ENCODE peak calls at places on chromosomes 5 and 9, in four cellular contexts. G, E, Q and H are unnamed samples. For H3K9me3, the result is how much of the 10 kb centered on the place peaks cover.

GRCh38 chr9:90300901-90301688 is 341.5 kb downstream of the DIRAS2 start:
- DNase-seq in G (no peak), E (peak), Q (no peak), H (peak)

GRCh38 chr9:19918630-19919029 is 129.8 kb upstream of the SLC24A2 start:
- DNase-seq in G (no peak), Q (no peak), E (no peak), H (no peak)

GRCh38 chr9:89843591-89843990 is 238.8 kb downstream of the GADD45G start:
- DNase-seq in G (no peak), E (no peak), Q (no peak), H (no peak)

GRCh38 chr5:170136493-170136892 is 30.8 kb downstream of the FOXI1 start:
- DNase-seq in Q (no peak), G (no peak), E (no peak), H (no peak)

GRCh38 chr9:136626740-136627642 is 35.7 kb upstream of the EGFL7 start:
- DNase-seq in Q (no peak), E (no peak), G (no peak), H (no peak)

GRCh38 chr9:547309-547708 is 294.2 kb upstream of the DMRT1 start:
- DNase-seq in G (no peak), Q (no peak), E (no peak), H (no peak)

GRCh38 chr9:91755761-91756638 is 194.0 kb downstream of the ROR2 start:
- DNase-seq in G (no peak), Q (no peak), E (no peak), H (no peak)

GRCh38 chr9:116466289-116467012 is 220.7 kb upstream of the TRIM32 start:
- DNase-seq in Q (no peak), E (no peak), G (no peak), H (no peak)

GRCh38 chr5:20556364-20556763 is 568.4 kb upstream of the CDH18 start:
- DNase-seq in G (no peak), Q (no peak), E (no peak), H (no peak)

GRCh38 chr9:31067418-31067817 is 1317.0 kb upstream of the ACO1 start:
- DNase-seq in Q (no peak), E (no peak), G (no peak), H (no peak)

GRCh38 chr5:143932584-143932983 is 120.6 kb downstream of the HMHB1 start:
- DNase-seq in E (no peak), G (no peak), Q (no peak), H (no peak)

GRCh38 chr9:77016526-77017504 is 2.6 kb upstream of the FOXB2 start:
- DNase-seq in Q (no peak), E (no peak), G (no peak), H (no peak)
- H3K9me3 ChIP-seq in Q (under half), E (under half), G (under half), H (under half)

GRCh38 chr5:141412853-141413539 is at the start of gene PCDHGA10:
- DNase-seq in G (peak), E (peak), Q (no peak), H (no peak)
- TF ChIP-seq CTCF in G (peak), E (peak), Q (peak), H (peak)

DNA sequence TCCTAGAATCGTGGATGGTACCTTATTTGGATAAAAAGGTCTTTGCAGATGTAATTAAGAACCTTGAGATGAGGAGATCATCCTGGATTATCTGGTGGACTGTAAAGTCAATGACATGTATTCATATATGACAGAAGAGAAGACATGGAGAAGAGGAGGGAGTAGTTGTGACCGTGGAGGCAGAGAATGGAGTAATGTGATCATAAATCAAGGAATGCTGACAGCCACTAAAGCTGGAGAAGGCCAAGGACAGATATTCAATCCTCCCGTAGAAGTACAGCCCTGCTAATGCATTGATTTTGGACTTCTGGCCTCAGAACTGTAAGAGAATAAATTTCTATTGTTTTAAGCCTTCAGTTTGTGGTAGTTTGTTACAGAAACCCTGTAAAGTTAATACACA is 18.7 kb upstream of the TMEM161B start:
- DNase-seq in E (no peak), G (no peak), Q (no peak), H (no peak)
- H3K27ac ChIP-seq in E (no peak), G (no peak), Q (no peak), H (no peak)

GRCh38 chr5:17772232-17772631 is 138.0 kb downstream of the TAF11L14 start:
- DNase-seq in Q (no peak), G (no peak), E (no peak), H (no peak)
- H3K9me3 ChIP-seq in Q (under half), G (under half), E (under half), H (under half)

GRCh38 chr5:149760700-149761187 is 30.6 kb downstream of the PPARGC1B start:
- DNase-seq in Q (no peak), G (no peak), E (no peak), H (peak)

GRCh38 chr5:149761461-149761860 is 31.4 kb downstream of the PPARGC1B start:
- DNase-seq in G (no peak), E (no peak), Q (no peak), H (no peak)

GRCh38 chr5:149759563-149759962 is 29.5 kb downstream of the PPARGC1B start:
- DNase-seq in Q (no peak), G (no peak), E (no peak), H (peak)

GRCh38 chr5:149757956-149758355 is 27.8 kb downstream of the PPARGC1B start:
- DNase-seq in E (no peak), Q (no peak), G (no peak), H (no peak)

GRCh38 chr5:149759986-149760699 is 30.0 kb downstream of the PPARGC1B start:
- DNase-seq in Q (no peak), G (no peak), E (no peak), H (peak)
- TF ChIP-seq CTCF in Q (no peak), G (no peak), E (no peak), H (peak)